ENCODE peak calls at places on chromosomes 5 and 9, in five cellular contexts. A is IMR-90, K is A549, L is K562, B is HepG2. X is an unnamed sample.
A peak's percentile ranks its signal among the peaks of the same experiment; 100 is the strongest.

GRCh38 chr9:126722922-126723806 is 81.7 kb upstream of the ZBTB43 start:
- DNase-seq in A (no peak), K (no peak), L (peak; percentile 64), B (no peak), X (no peak)

GRCh38 chr9:133428579-133429215 is 6.5 kb downstream of the ADAMTS13 start:
- DNase-seq in A (no peak), K (peak; percentile 46), L (peak; percentile 69), B (peak; percentile 12), X (no peak)

GRCh38 chr5:65809817-65810531 is 88.0 kb downstream of the NLN start:
- DNase-seq in A (peak; percentile 62), K (peak; percentile 6), L (peak; percentile 17), B (no peak), X (no peak)

GRCh38 chr9:4116708-4117460 is 183.0 kb downstream of the GLIS3 start:
- DNase-seq in A (no peak), K (no peak), L (no peak), B (no peak), X (no peak)

GRCh38 chr5:106311230-106311629 is 1359.5 kb downstream of the EFNA5 start:
- DNase-seq in A (peak; percentile 56), K (no peak), L (no peak), B (no peak), X (no peak)

GRCh38 chr9:76759726-76760125 is 4.5 kb upstream of the PCA3 start:
- DNase-seq in A (no peak), K (no peak), L (no peak), B (no peak), X (no peak)

GRCh38 chr9:18268381-18268780 is 205.6 kb upstream of the ADAMTSL1 start:
- DNase-seq in A (peak; percentile 74), K (no peak), L (no peak), B (no peak), X (peak; percentile 18)

GRCh38 chr5:180689071-180689694 is 39.8 kb upstream of the FLT4 start:
- DNase-seq in A (no peak), K (no peak), L (no peak), B (no peak), X (no peak)

GRCh38 chr5:91111473-91112238 is 271.5 kb downstream of the ARRDC3 start:
- DNase-seq in A (no peak), K (no peak), L (no peak), B (no peak), X (no peak)

GRCh38 chr9:36078047-36078446 is 41.3 kb downstream of the RECK start:
- DNase-seq in A (no peak), K (no peak), L (no peak), B (no peak), X (no peak)

GRCh38 chr5:170745481-170746061 is 38.0 kb upstream of the GABRP start:
- DNase-seq in A (peak; percentile 12), K (no peak), L (no peak), B (no peak), X (no peak)

GRCh38 chr5:57778528-57779175 is 296.0 kb upstream of the ACTBL2 start:
- DNase-seq in A (peak; percentile 60), K (peak; percentile 11), L (no peak), B (no peak), X (no peak)

GRCh38 chr9:92289708-92290390 is 3.6 kb downstream of the IARS1 start:
- DNase-seq in A (peak; percentile 60), K (no peak), L (no peak), B (no peak), X (no peak)

GRCh38 chr9:97388721-97389238 is 23.1 kb upstream of the TDRD7 start:
- DNase-seq in A (no peak), K (no peak), L (no peak), B (no peak), X (no peak)

GRCh38 chr5:169626779-169627178 is 10.3 kb upstream of the DOCK2 start:
- DNase-seq in A (peak; percentile 95), K (peak; percentile 30), L (no peak), B (no peak), X (no peak)

GRCh38 chr5:73066466-73066865 is 53.9 kb upstream of the TMEM171 start:
- DNase-seq in A (peak; percentile 89), K (no peak), L (no peak), B (no peak), X (no peak)

GRCh38 chr5:107864793-107865192 is 194.1 kb upstream of the EFNA5 start:
- DNase-seq in A (peak; percentile 76), K (peak; percentile 7), L (no peak), B (no peak), X (no peak)

GRCh38 chr9:16150938-16151650 is 598.3 kb downstream of the CCDC171 start:
- DNase-seq in A (no peak), K (no peak), L (no peak), B (no peak), X (no peak)

GRCh38 chr9:14899815-14900193 is 10.4 kb downstream of the FREM1 start:
- DNase-seq in A (no peak), K (no peak), L (no peak), B (peak; percentile 21), X (no peak)

GRCh38 chr5:104755806-104756205 is 1193.2 kb upstream of the NUDT12 start:
- DNase-seq in A (no peak), K (no peak), L (no peak), B (no peak), X (no peak)

GRCh38 chr5:149951138-149951749 is 6.7 kb upstream of the PDE6A start:
- DNase-seq in A (no peak), K (peak; percentile 22), L (peak; percentile 56), B (peak; percentile 49), X (no peak)

GRCh38 chr9:18347381-18348084 is 126.4 kb upstream of the ADAMTSL1 start:
- DNase-seq in A (no peak), K (no peak), L (no peak), B (no peak), X (no peak)

GRCh38 chr9:10251490-10251889 is 361.3 kb downstream of the PTPRD start:
- DNase-seq in A (peak; percentile 52), K (no peak), L (no peak), B (peak; percentile 2), X (no peak)

GRCh38 chr9:76135902-76136301 is 245.4 kb downstream of the PCSK5 start:
- DNase-seq in A (no peak), K (no peak), L (no peak), B (no peak), X (no peak)

GRCh38 chr5:92019376-92019990 is 636.4 kb upstream of the ARRDC3 start:
- DNase-seq in A (peak; percentile 30), K (peak; percentile 54), L (no peak), B (no peak), X (peak; percentile 33)

GRCh38 chr5:32651638-32652037 is 59.5 kb upstream of the NPR3 start:
- DNase-seq in A (no peak), K (no peak), L (no peak), B (no peak), X (no peak)

GRCh38 chr5:53877243-53877642 is 316.8 kb downstream of the NDUFS4 start:
- DNase-seq in A (peak; percentile 93), K (no peak), L (no peak), B (no peak), X (no peak)

GRCh38 chr9:36855443-36856315 is 178.4 kb downstream of the PAX5 start:
- DNase-seq in A (no peak), K (peak; percentile 61), L (peak; percentile 53), B (peak; percentile 41), X (peak; percentile 61)

DNA sequence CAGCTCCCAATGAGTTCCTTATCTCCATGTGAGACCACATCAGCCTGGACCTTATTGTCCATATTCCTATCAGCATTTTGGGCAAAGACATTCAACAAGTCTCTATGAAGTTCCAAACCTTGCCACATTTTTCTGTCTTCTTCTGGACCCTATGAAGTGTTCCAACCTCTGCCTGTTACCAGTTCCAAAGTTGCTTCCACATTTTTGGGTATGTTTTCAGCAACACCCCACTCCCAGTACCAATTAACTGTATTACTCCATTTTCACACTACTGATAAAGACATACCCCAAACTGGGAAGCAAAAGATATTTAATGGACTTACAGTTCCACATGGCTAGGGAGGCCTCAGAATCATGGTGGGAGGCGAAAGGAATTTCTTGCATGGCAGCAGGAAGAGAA is 548.5 kb downstream of the CHSY3 start:
- DNase-seq in A (no peak), K (no peak), L (no peak), B (no peak), X (no peak)
- TF ChIP-seq RAD21 in A (no peak), K (no peak), L (no peak), B (no peak), X (no peak)

DNA sequence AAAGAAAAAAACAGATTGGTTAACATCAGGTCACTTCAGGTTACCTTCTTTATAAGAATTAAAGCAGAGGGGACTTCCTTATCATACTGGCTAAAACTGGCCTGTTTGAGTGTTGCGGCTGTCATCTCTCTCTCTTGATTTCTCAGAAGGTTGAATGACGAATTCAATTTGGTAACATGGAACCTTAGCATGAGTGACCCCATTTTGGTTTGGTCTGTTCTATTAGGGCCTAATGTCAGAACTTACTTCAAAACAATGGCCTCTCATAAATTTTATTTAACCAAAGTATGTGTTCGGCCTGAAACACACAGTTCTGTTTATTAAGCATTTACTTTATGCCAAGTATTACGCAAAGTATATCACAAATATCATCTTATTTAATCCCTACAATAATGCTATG is 147.5 kb downstream of the CAAP1 start:
- DNase-seq in A (no peak), K (no peak), L (no peak), B (no peak), X (no peak)
- H3K4me3 ChIP-seq in A (no peak overlapping the region), K (no peak overlapping the region), L (no peak overlapping the region), B (no peak overlapping the region), X (no peak overlapping the region)

DNA sequence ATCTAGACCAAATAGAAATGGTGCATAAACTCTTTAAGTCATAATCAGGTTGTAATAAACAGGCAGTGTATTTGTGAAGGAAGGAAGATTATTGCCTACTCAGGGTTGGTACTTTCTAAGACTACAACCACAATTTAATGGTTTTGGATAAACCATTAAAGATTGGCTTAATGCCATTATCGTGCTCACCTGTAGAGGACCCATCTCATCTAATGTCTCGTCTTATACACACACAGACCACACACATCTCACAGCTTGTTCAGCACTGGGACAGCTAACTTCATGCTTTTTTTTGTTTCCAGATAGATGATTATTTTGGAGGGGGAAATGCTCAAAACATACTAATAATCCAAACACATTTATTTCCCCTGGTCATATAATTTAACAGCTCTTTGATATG is 175.7 kb upstream of the SLC12A2 start:
- DNase-seq in A (no peak), K (no peak), L (no peak), B (no peak), X (no peak)
- TF ChIP-seq RAD21 in A (no peak), K (no peak), L (no peak), B (no peak), X (no peak)

GRCh38 chr5:644971-645370 is 32.8 kb downstream of the CEP72 start:
- DNase-seq in A (no peak), K (no peak), L (no peak), B (no peak), X (no peak)

GRCh38 chr5:642481-642880 is 30.3 kb downstream of the CEP72 start:
- DNase-seq in A (no peak), K (no peak), L (no peak), B (no peak), X (no peak)

GRCh38 chr5:644509-644908 is 32.4 kb downstream of the CEP72 start:
- DNase-seq in A (no peak), K (no peak), L (no peak), B (no peak), X (no peak)

GRCh38 chr5:643811-644271 is 31.7 kb downstream of the CEP72 start:
- DNase-seq in A (no peak), K (no peak), L (no peak), B (no peak), X (no peak)

DNA sequence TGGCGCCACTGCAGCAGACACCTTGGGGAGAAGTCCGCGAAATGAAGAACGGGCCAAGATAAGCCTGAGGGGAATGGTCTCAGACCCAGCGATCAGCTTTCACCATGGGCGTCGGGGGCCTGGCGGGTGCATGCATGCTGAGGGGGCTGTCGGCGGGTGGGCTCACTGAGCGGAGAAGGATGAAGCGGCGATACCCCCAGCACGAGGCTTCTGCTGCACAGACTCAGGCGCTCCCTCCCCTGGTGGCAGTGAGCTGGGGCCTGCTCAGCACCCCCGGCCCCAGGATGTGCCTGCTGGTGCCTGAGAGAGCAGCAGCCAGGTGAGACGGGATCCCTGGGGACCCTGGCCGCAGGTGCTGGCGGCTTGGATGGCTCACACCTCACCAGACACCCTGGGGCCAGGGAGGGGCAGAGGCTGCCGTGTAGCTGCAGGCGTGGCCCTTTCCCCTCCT is 31.2 kb downstream of the CEP72 start:
- DNase-seq in A (no peak), K (no peak), L (no peak), B (no peak), X (no peak)
- H3K4me3 ChIP-seq in A (no peak overlapping the region), K (no peak overlapping the region), L (no peak overlapping the region), B (no peak overlapping the region), X (no peak overlapping the region)